ENCODE peak calls at places on chromosomes 12 and 14, in nine cellular contexts. One of them, this sample, is unnamed.
A peak's percentile ranks its signal among the peaks of the same experiment; 100 is the strongest.

GRCh38 chr12:3032770-3033537 is 44.2 kb upstream of the TSPAN9 start:
- DNase-seq in colonic mucosa: no peak
- DNase-seq in activated naive CD4-positive, alpha-beta T cell treated with anti-CD3 and anti-CD28 coated beads for 36 hours: no peak
- DNase-seq in Jurkat, Clone E6-1: no peak
- DNase-seq in GM20000: no peak
- DNase-seq in GOT3: no peak
- DNase-seq in activated T-cell treated with anti-CD3 and anti-CD28 coated beads, Interleukin-2, amount 50 U/mL, for 72 hours: no peak
- DNase-seq in AML-193: no peak
- DNase-seq in CD14-positive monocyte: no peak
- DNase-seq in this sample: no peak

GRCh38 chr14:94161087-94161486 is 13.0 kb upstream of the PPP4R4 start:
- DNase-seq in colonic mucosa: no peak
- DNase-seq in activated naive CD4-positive, alpha-beta T cell treated with anti-CD3 and anti-CD28 coated beads for 36 hours: no peak
- DNase-seq in Jurkat, Clone E6-1: no peak
- DNase-seq in GM20000: no peak
- DNase-seq in GOT3: no peak
- DNase-seq in activated T-cell treated with anti-CD3 and anti-CD28 coated beads, Interleukin-2, amount 50 U/mL, for 72 hours: no peak
- DNase-seq in AML-193: no peak
- DNase-seq in CD14-positive monocyte: no peak
- DNase-seq in this sample: no peak

GRCh38 chr14:104293851-104294627 is 155.7 kb downstream of the KIF26A start:
- DNase-seq in colonic mucosa: peak; percentile 68
- DNase-seq in activated naive CD4-positive, alpha-beta T cell treated with anti-CD3 and anti-CD28 coated beads for 36 hours: no peak
- DNase-seq in Jurkat, Clone E6-1: no peak
- DNase-seq in GM20000: no peak
- DNase-seq in GOT3: no peak
- DNase-seq in activated T-cell treated with anti-CD3 and anti-CD28 coated beads, Interleukin-2, amount 50 U/mL, for 72 hours: no peak
- DNase-seq in AML-193: no peak
- DNase-seq in CD14-positive monocyte: peak; percentile 15
- DNase-seq in this sample: no peak

GRCh38 chr14:91418387-91419043 is 895 bp upstream of the CCDC88C start:
- DNase-seq in colonic mucosa: peak; percentile 87
- DNase-seq in activated naive CD4-positive, alpha-beta T cell treated with anti-CD3 and anti-CD28 coated beads for 36 hours: peak; percentile 84
- DNase-seq in Jurkat, Clone E6-1: peak; percentile 81
- DNase-seq in GM20000: peak; percentile 64
- DNase-seq in GOT3: no peak
- DNase-seq in activated T-cell treated with anti-CD3 and anti-CD28 coated beads, Interleukin-2, amount 50 U/mL, for 72 hours: peak; percentile 87
- DNase-seq in AML-193: peak; percentile 47
- DNase-seq in CD14-positive monocyte: peak; percentile 60
- DNase-seq in this sample: no peak

GRCh38 chr12:115569694-115570093 is 707.8 kb downstream of the MED13L start:
- DNase-seq in colonic mucosa: no peak
- DNase-seq in activated naive CD4-positive, alpha-beta T cell treated with anti-CD3 and anti-CD28 coated beads for 36 hours: no peak
- DNase-seq in Jurkat, Clone E6-1: no peak
- DNase-seq in GM20000: no peak
- DNase-seq in GOT3: no peak
- DNase-seq in activated T-cell treated with anti-CD3 and anti-CD28 coated beads, Interleukin-2, amount 50 U/mL, for 72 hours: no peak
- DNase-seq in AML-193: no peak
- DNase-seq in CD14-positive monocyte: no peak
- DNase-seq in this sample: no peak

GRCh38 chr12:79618848-79619404 is 71.8 kb downstream of the PAWR start:
- DNase-seq in colonic mucosa: no peak
- DNase-seq in activated naive CD4-positive, alpha-beta T cell treated with anti-CD3 and anti-CD28 coated beads for 36 hours: no peak
- DNase-seq in Jurkat, Clone E6-1: no peak
- DNase-seq in GM20000: no peak
- DNase-seq in GOT3: no peak
- DNase-seq in activated T-cell treated with anti-CD3 and anti-CD28 coated beads, Interleukin-2, amount 50 U/mL, for 72 hours: no peak
- DNase-seq in AML-193: no peak
- DNase-seq in CD14-positive monocyte: no peak
- DNase-seq in this sample: no peak

GRCh38 chr12:112126000-112126431 is 656 bp downstream of the TRAFD1 start:
- DNase-seq in colonic mucosa: no peak
- DNase-seq in activated naive CD4-positive, alpha-beta T cell treated with anti-CD3 and anti-CD28 coated beads for 36 hours: no peak
- DNase-seq in Jurkat, Clone E6-1: no peak
- DNase-seq in GM20000: peak; percentile 34
- DNase-seq in GOT3: no peak
- DNase-seq in activated T-cell treated with anti-CD3 and anti-CD28 coated beads, Interleukin-2, amount 50 U/mL, for 72 hours: peak; percentile 24
- DNase-seq in AML-193: no peak
- DNase-seq in CD14-positive monocyte: no peak
- DNase-seq in this sample: no peak

GRCh38 chr12:129195081-129195480 is 341.8 kb downstream of the GLT1D1 start:
- DNase-seq in colonic mucosa: no peak
- DNase-seq in activated naive CD4-positive, alpha-beta T cell treated with anti-CD3 and anti-CD28 coated beads for 36 hours: no peak
- DNase-seq in Jurkat, Clone E6-1: no peak
- DNase-seq in GM20000: no peak
- DNase-seq in GOT3: no peak
- DNase-seq in activated T-cell treated with anti-CD3 and anti-CD28 coated beads, Interleukin-2, amount 50 U/mL, for 72 hours: no peak
- DNase-seq in AML-193: no peak
- DNase-seq in CD14-positive monocyte: no peak
- DNase-seq in this sample: no peak

GRCh38 chr12:15982071-15982470 is 70.9 kb downstream of the DERA start:
- DNase-seq in colonic mucosa: no peak
- DNase-seq in activated naive CD4-positive, alpha-beta T cell treated with anti-CD3 and anti-CD28 coated beads for 36 hours: no peak
- DNase-seq in Jurkat, Clone E6-1: no peak
- DNase-seq in GM20000: no peak
- DNase-seq in GOT3: no peak
- DNase-seq in activated T-cell treated with anti-CD3 and anti-CD28 coated beads, Interleukin-2, amount 50 U/mL, for 72 hours: no peak
- DNase-seq in AML-193: no peak
- DNase-seq in CD14-positive monocyte: no peak
- DNase-seq in this sample: no peak

GRCh38 chr12:53219116-53219955 is 12.3 kb upstream of the ITGB7 start:
- DNase-seq in colonic mucosa: peak; percentile 55
- DNase-seq in activated naive CD4-positive, alpha-beta T cell treated with anti-CD3 and anti-CD28 coated beads for 36 hours: peak; percentile 61
- DNase-seq in Jurkat, Clone E6-1: no peak
- DNase-seq in GM20000: peak; percentile 79
- DNase-seq in GOT3: no peak
- DNase-seq in activated T-cell treated with anti-CD3 and anti-CD28 coated beads, Interleukin-2, amount 50 U/mL, for 72 hours: peak; percentile 62
- DNase-seq in AML-193: no peak
- DNase-seq in CD14-positive monocyte: no peak
- DNase-seq in this sample: no peak

GRCh38 chr14:72781476-72782181 is 112.3 kb downstream of the DPF3 start:
- DNase-seq in colonic mucosa: peak; percentile 3
- DNase-seq in activated naive CD4-positive, alpha-beta T cell treated with anti-CD3 and anti-CD28 coated beads for 36 hours: no peak
- DNase-seq in Jurkat, Clone E6-1: no peak
- DNase-seq in GM20000: no peak
- DNase-seq in GOT3: no peak
- DNase-seq in activated T-cell treated with anti-CD3 and anti-CD28 coated beads, Interleukin-2, amount 50 U/mL, for 72 hours: no peak
- DNase-seq in AML-193: no peak
- DNase-seq in CD14-positive monocyte: no peak
- DNase-seq in this sample: peak; percentile 88

GRCh38 chr14:54001189-54001878 is 44.7 kb upstream of the BMP4 start:
- DNase-seq in colonic mucosa: no peak
- DNase-seq in activated naive CD4-positive, alpha-beta T cell treated with anti-CD3 and anti-CD28 coated beads for 36 hours: no peak
- DNase-seq in Jurkat, Clone E6-1: no peak
- DNase-seq in GM20000: no peak
- DNase-seq in GOT3: no peak
- DNase-seq in activated T-cell treated with anti-CD3 and anti-CD28 coated beads, Interleukin-2, amount 50 U/mL, for 72 hours: no peak
- DNase-seq in AML-193: no peak
- DNase-seq in CD14-positive monocyte: no peak
- DNase-seq in this sample: no peak

GRCh38 chr12:7872565-7873304 is at the start of gene SLC2A14:
- DNase-seq in colonic mucosa: no peak
- DNase-seq in activated naive CD4-positive, alpha-beta T cell treated with anti-CD3 and anti-CD28 coated beads for 36 hours: no peak
- DNase-seq in Jurkat, Clone E6-1: peak; percentile 24
- DNase-seq in GM20000: no peak
- DNase-seq in GOT3: no peak
- DNase-seq in activated T-cell treated with anti-CD3 and anti-CD28 coated beads, Interleukin-2, amount 50 U/mL, for 72 hours: no peak
- DNase-seq in AML-193: no peak
- DNase-seq in CD14-positive monocyte: no peak
- DNase-seq in this sample: no peak

GRCh38 chr14:74569826-74570591 is 42.0 kb downstream of the LTBP2 start:
- DNase-seq in colonic mucosa: no peak
- DNase-seq in activated naive CD4-positive, alpha-beta T cell treated with anti-CD3 and anti-CD28 coated beads for 36 hours: no peak
- DNase-seq in Jurkat, Clone E6-1: no peak
- DNase-seq in GM20000: no peak
- DNase-seq in GOT3: no peak
- DNase-seq in activated T-cell treated with anti-CD3 and anti-CD28 coated beads, Interleukin-2, amount 50 U/mL, for 72 hours: no peak
- DNase-seq in AML-193: no peak
- DNase-seq in CD14-positive monocyte: no peak
- DNase-seq in this sample: no peak

GRCh38 chr14:32249780-32250179 is 46.7 kb upstream of the RNU6-8 start:
- DNase-seq in colonic mucosa: no peak
- DNase-seq in activated naive CD4-positive, alpha-beta T cell treated with anti-CD3 and anti-CD28 coated beads for 36 hours: no peak
- DNase-seq in Jurkat, Clone E6-1: no peak
- DNase-seq in GM20000: no peak
- DNase-seq in GOT3: no peak
- DNase-seq in activated T-cell treated with anti-CD3 and anti-CD28 coated beads, Interleukin-2, amount 50 U/mL, for 72 hours: no peak
- DNase-seq in AML-193: no peak
- DNase-seq in CD14-positive monocyte: no peak
- DNase-seq in this sample: peak; percentile 42

GRCh38 chr12:3753549-3754284 is 808 bp upstream of the CRACR2A start:
- DNase-seq in colonic mucosa: peak; percentile 48
- DNase-seq in activated naive CD4-positive, alpha-beta T cell treated with anti-CD3 and anti-CD28 coated beads for 36 hours: no peak
- DNase-seq in Jurkat, Clone E6-1: no peak
- DNase-seq in GM20000: no peak
- DNase-seq in GOT3: no peak
- DNase-seq in activated T-cell treated with anti-CD3 and anti-CD28 coated beads, Interleukin-2, amount 50 U/mL, for 72 hours: peak; percentile 19
- DNase-seq in AML-193: peak; percentile 75
- DNase-seq in CD14-positive monocyte: peak; percentile 61
- DNase-seq in this sample: peak; percentile 92

GRCh38 chr14:89479802-89480201 is 62.8 kb upstream of the FOXN3 start:
- DNase-seq in colonic mucosa: no peak
- DNase-seq in activated naive CD4-positive, alpha-beta T cell treated with anti-CD3 and anti-CD28 coated beads for 36 hours: no peak
- DNase-seq in Jurkat, Clone E6-1: no peak
- DNase-seq in GM20000: no peak
- DNase-seq in GOT3: no peak
- DNase-seq in activated T-cell treated with anti-CD3 and anti-CD28 coated beads, Interleukin-2, amount 50 U/mL, for 72 hours: no peak
- DNase-seq in AML-193: peak; percentile 71
- DNase-seq in CD14-positive monocyte: peak; percentile 63
- DNase-seq in this sample: no peak

GRCh38 chr12:102702447-102703114 is 214.5 kb downstream of the PAH start:
- DNase-seq in colonic mucosa: no peak
- DNase-seq in activated naive CD4-positive, alpha-beta T cell treated with anti-CD3 and anti-CD28 coated beads for 36 hours: peak; percentile 12
- DNase-seq in Jurkat, Clone E6-1: peak; percentile 49
- DNase-seq in GM20000: peak; percentile 56
- DNase-seq in GOT3: peak; percentile 1
- DNase-seq in activated T-cell treated with anti-CD3 and anti-CD28 coated beads, Interleukin-2, amount 50 U/mL, for 72 hours: peak; percentile 51
- DNase-seq in AML-193: peak; percentile 18
- DNase-seq in CD14-positive monocyte: no peak
- DNase-seq in this sample: peak; percentile 92

GRCh38 chr14:87810711-87811110 is 182.3 kb downstream of the GALC start:
- DNase-seq in colonic mucosa: no peak
- DNase-seq in activated naive CD4-positive, alpha-beta T cell treated with anti-CD3 and anti-CD28 coated beads for 36 hours: no peak
- DNase-seq in Jurkat, Clone E6-1: no peak
- DNase-seq in GM20000: no peak
- DNase-seq in GOT3: no peak
- DNase-seq in activated T-cell treated with anti-CD3 and anti-CD28 coated beads, Interleukin-2, amount 50 U/mL, for 72 hours: no peak
- DNase-seq in AML-193: no peak
- DNase-seq in CD14-positive monocyte: no peak
- DNase-seq in this sample: no peak

GRCh38 chr12:7512528-7512927 is 9.0 kb upstream of the CD163 start:
- DNase-seq in colonic mucosa: no peak
- DNase-seq in activated naive CD4-positive, alpha-beta T cell treated with anti-CD3 and anti-CD28 coated beads for 36 hours: no peak
- DNase-seq in Jurkat, Clone E6-1: no peak
- DNase-seq in GM20000: no peak
- DNase-seq in GOT3: peak; percentile 36
- DNase-seq in activated T-cell treated with anti-CD3 and anti-CD28 coated beads, Interleukin-2, amount 50 U/mL, for 72 hours: no peak
- DNase-seq in AML-193: peak; percentile 27
- DNase-seq in CD14-positive monocyte: peak; percentile 86
- DNase-seq in this sample: no peak

GRCh38 chr12:107779077-107779840 is 4.8 kb downstream of the ASCL4 start:
- DNase-seq in colonic mucosa: no peak
- DNase-seq in activated naive CD4-positive, alpha-beta T cell treated with anti-CD3 and anti-CD28 coated beads for 36 hours: no peak
- DNase-seq in Jurkat, Clone E6-1: peak; percentile 16
- DNase-seq in GM20000: peak; percentile 72
- DNase-seq in GOT3: no peak
- DNase-seq in activated T-cell treated with anti-CD3 and anti-CD28 coated beads, Interleukin-2, amount 50 U/mL, for 72 hours: no peak
- DNase-seq in AML-193: no peak
- DNase-seq in CD14-positive monocyte: no peak
- DNase-seq in this sample: no peak

GRCh38 chr12:78864483-78865296 is at the start of gene SYT1:
- DNase-seq in colonic mucosa: peak; percentile 40
- DNase-seq in activated naive CD4-positive, alpha-beta T cell treated with anti-CD3 and anti-CD28 coated beads for 36 hours: no peak
- DNase-seq in Jurkat, Clone E6-1: no peak
- DNase-seq in GM20000: no peak
- DNase-seq in GOT3: peak; percentile 7
- DNase-seq in activated T-cell treated with anti-CD3 and anti-CD28 coated beads, Interleukin-2, amount 50 U/mL, for 72 hours: no peak
- DNase-seq in AML-193: no peak
- DNase-seq in CD14-positive monocyte: no peak
- DNase-seq in this sample: no peak

GRCh38 chr12:109014984-109015765 is 5.7 kb downstream of the SVOP start:
- DNase-seq in colonic mucosa: no peak
- DNase-seq in activated naive CD4-positive, alpha-beta T cell treated with anti-CD3 and anti-CD28 coated beads for 36 hours: no peak
- DNase-seq in Jurkat, Clone E6-1: no peak
- DNase-seq in GM20000: no peak
- DNase-seq in GOT3: no peak
- DNase-seq in activated T-cell treated with anti-CD3 and anti-CD28 coated beads, Interleukin-2, amount 50 U/mL, for 72 hours: no peak
- DNase-seq in AML-193: no peak
- DNase-seq in CD14-positive monocyte: no peak
- DNase-seq in this sample: no peak

GRCh38 chr12:3531496-3531895 is 40.5 kb downstream of the PRMT8 start:
- DNase-seq in colonic mucosa: no peak
- DNase-seq in activated naive CD4-positive, alpha-beta T cell treated with anti-CD3 and anti-CD28 coated beads for 36 hours: no peak
- DNase-seq in Jurkat, Clone E6-1: no peak
- DNase-seq in GM20000: no peak
- DNase-seq in GOT3: no peak
- DNase-seq in activated T-cell treated with anti-CD3 and anti-CD28 coated beads, Interleukin-2, amount 50 U/mL, for 72 hours: no peak
- DNase-seq in AML-193: no peak
- DNase-seq in CD14-positive monocyte: no peak
- DNase-seq in this sample: no peak

GRCh38 chr12:70830221-70831061 is 90.1 kb downstream of the PTPRR start:
- DNase-seq in colonic mucosa: no peak
- DNase-seq in activated naive CD4-positive, alpha-beta T cell treated with anti-CD3 and anti-CD28 coated beads for 36 hours: no peak
- DNase-seq in Jurkat, Clone E6-1: no peak
- DNase-seq in GM20000: no peak
- DNase-seq in GOT3: no peak
- DNase-seq in activated T-cell treated with anti-CD3 and anti-CD28 coated beads, Interleukin-2, amount 50 U/mL, for 72 hours: no peak
- DNase-seq in AML-193: no peak
- DNase-seq in CD14-positive monocyte: no peak
- DNase-seq in this sample: no peak

GRCh38 chr12:70317781-70318180 is 48.3 kb upstream of the KCNMB4 start:
- DNase-seq in colonic mucosa: no peak
- DNase-seq in activated naive CD4-positive, alpha-beta T cell treated with anti-CD3 and anti-CD28 coated beads for 36 hours: no peak
- DNase-seq in Jurkat, Clone E6-1: no peak
- DNase-seq in GM20000: peak; percentile 5
- DNase-seq in GOT3: no peak
- DNase-seq in activated T-cell treated with anti-CD3 and anti-CD28 coated beads, Interleukin-2, amount 50 U/mL, for 72 hours: no peak
- DNase-seq in AML-193: no peak
- DNase-seq in CD14-positive monocyte: no peak
- DNase-seq in this sample: no peak

GRCh38 chr12:120488057-120488660 is 7.8 kb upstream of the DYNLL1 start:
- DNase-seq in colonic mucosa: no peak
- DNase-seq in activated naive CD4-positive, alpha-beta T cell treated with anti-CD3 and anti-CD28 coated beads for 36 hours: no peak
- DNase-seq in Jurkat, Clone E6-1: no peak
- DNase-seq in GM20000: no peak
- DNase-seq in GOT3: no peak
- DNase-seq in activated T-cell treated with anti-CD3 and anti-CD28 coated beads, Interleukin-2, amount 50 U/mL, for 72 hours: no peak
- DNase-seq in AML-193: no peak
- DNase-seq in CD14-positive monocyte: no peak
- DNase-seq in this sample: no peak

GRCh38 chr14:92502541-92503286 is 10.9 kb upstream of the RIN3 start:
- DNase-seq in colonic mucosa: no peak
- DNase-seq in activated naive CD4-positive, alpha-beta T cell treated with anti-CD3 and anti-CD28 coated beads for 36 hours: no peak
- DNase-seq in Jurkat, Clone E6-1: no peak
- DNase-seq in GM20000: no peak
- DNase-seq in GOT3: no peak
- DNase-seq in activated T-cell treated with anti-CD3 and anti-CD28 coated beads, Interleukin-2, amount 50 U/mL, for 72 hours: no peak
- DNase-seq in AML-193: no peak
- DNase-seq in CD14-positive monocyte: no peak
- DNase-seq in this sample: no peak

GRCh38 chr14:101972126-101972785 is 7.9 kb downstream of the DYNC1H1 start:
- DNase-seq in colonic mucosa: peak; percentile 86
- DNase-seq in activated naive CD4-positive, alpha-beta T cell treated with anti-CD3 and anti-CD28 coated beads for 36 hours: no peak
- DNase-seq in Jurkat, Clone E6-1: no peak
- DNase-seq in GM20000: no peak
- DNase-seq in GOT3: peak; percentile 37
- DNase-seq in activated T-cell treated with anti-CD3 and anti-CD28 coated beads, Interleukin-2, amount 50 U/mL, for 72 hours: no peak
- DNase-seq in AML-193: peak; percentile 24
- DNase-seq in CD14-positive monocyte: peak; percentile 93
- DNase-seq in this sample: peak; percentile 96

GRCh38 chr14:29168149-29168548 is 401.6 kb downstream of the FOXG1 start:
- DNase-seq in colonic mucosa: no peak
- DNase-seq in activated naive CD4-positive, alpha-beta T cell treated with anti-CD3 and anti-CD28 coated beads for 36 hours: no peak
- DNase-seq in Jurkat, Clone E6-1: no peak
- DNase-seq in GM20000: no peak
- DNase-seq in GOT3: no peak
- DNase-seq in activated T-cell treated with anti-CD3 and anti-CD28 coated beads, Interleukin-2, amount 50 U/mL, for 72 hours: no peak
- DNase-seq in AML-193: no peak
- DNase-seq in CD14-positive monocyte: no peak
- DNase-seq in this sample: no peak

GRCh38 chr14:55458800-55459577 is 18.6 kb upstream of the TBPL2 start:
- DNase-seq in colonic mucosa: no peak
- DNase-seq in activated naive CD4-positive, alpha-beta T cell treated with anti-CD3 and anti-CD28 coated beads for 36 hours: no peak
- DNase-seq in Jurkat, Clone E6-1: no peak
- DNase-seq in GM20000: peak; percentile 74
- DNase-seq in GOT3: no peak
- DNase-seq in activated T-cell treated with anti-CD3 and anti-CD28 coated beads, Interleukin-2, amount 50 U/mL, for 72 hours: peak; percentile 9
- DNase-seq in AML-193: peak; percentile 33
- DNase-seq in CD14-positive monocyte: no peak
- DNase-seq in this sample: no peak

This sample was measured in esophagus muscularis mucosa.